ENCODE peak calls at places on chromosomes 3 and 15, in nine cellular contexts. K, Y, S, U, G, V, B, N and L are unnamed samples. For H3K9me3, the result is how much of the 10 kb centered on the place peaks cover.

GRCh38 chr15:61038387-61038786 is 190.7 kb downstream of the RORA start:
- DNase-seq in K (no peak), Y (no peak), S (peak), U (no peak), G (no peak), V (no peak), B (no peak), N (no peak), L (no peak)

GRCh38 chr3:120753831-120754230 is 11.3 kb downstream of the GTF2E1 start:
- DNase-seq in K (no peak), Y (no peak), S (peak), U (no peak), G (no peak), V (no peak), B (no peak), N (no peak), L (no peak)

GRCh38 chr3:196650740-196651311 is 11.3 kb downstream of the NRROS start:
- DNase-seq in K (no peak), Y (no peak), S (peak), U (no peak), G (no peak), V (no peak), B (peak), N (peak), L (no peak)

GRCh38 chr15:39347453-39347852 is 233.4 kb upstream of the THBS1 start:
- DNase-seq in K (no peak), Y (no peak), S (no peak), U (no peak), G (no peak), V (no peak), B (no peak), N (no peak), L (no peak)

GRCh38 chr3:65402597-65402996 is 636.1 kb downstream of the MAGI1 start:
- DNase-seq in K (peak), Y (no peak), S (peak), U (no peak), G (no peak), V (no peak), B (no peak), N (no peak), L (no peak)

GRCh38 chr15:73694419-73694818 is 10.2 kb downstream of the CD276 start:
- DNase-seq in K (no peak), Y (no peak), S (peak), U (no peak), G (no peak), V (no peak), B (no peak), N (no peak), L (no peak)

GRCh38 chr3:10732292-10732691 is 83.7 kb upstream of the SLC6A11 start:
- DNase-seq in K (no peak), Y (no peak), S (no peak), U (no peak), G (no peak), V (no peak), B (no peak), N (no peak), L (no peak)

GRCh38 chr3:171811913-171812321 is 1.6 kb upstream of the PLD1 start:
- DNase-seq in K (no peak), Y (no peak), S (peak), U (no peak), G (no peak), V (no peak), B (no peak), N (no peak), L (no peak)

GRCh38 chr3:168889666-168890065 is 773.8 kb downstream of the MECOM start:
- DNase-seq in K (no peak), Y (no peak), S (no peak), U (no peak), G (peak), V (no peak), B (no peak), N (no peak), L (no peak)

GRCh38 chr3:30426319-30426993 is 179.9 kb upstream of the TGFBR2 start:
- DNase-seq in K (no peak), Y (no peak), S (peak), U (no peak), G (no peak), V (no peak), B (peak), N (no peak), L (no peak)

GRCh38 chr3:94234177-94234788 is 171.4 kb downstream of the NSUN3 start:
- DNase-seq in K (no peak), Y (no peak), S (peak), U (no peak), G (no peak), V (no peak), B (no peak), N (peak), L (no peak)

GRCh38 chr15:42367041-42367440 is 7.7 kb downstream of the CAPN3 start:
- DNase-seq in K (no peak), Y (no peak), S (peak), U (no peak), G (no peak), V (no peak), B (no peak), N (no peak), L (no peak)

GRCh38 chr15:62472616-62473299 is 307.7 kb upstream of the C2CD4B start:
- DNase-seq in K (no peak), Y (no peak), S (peak), U (no peak), G (no peak), V (no peak), B (peak), N (no peak), L (no peak)

GRCh38 chr3:124845406-124845805 is 41.8 kb downstream of the ITGB5 start:
- DNase-seq in K (no peak), Y (no peak), S (peak), U (no peak), G (no peak), V (no peak), B (no peak), N (no peak), L (peak)

GRCh38 chr3:124963755-124964154 is 29.2 kb upstream of the MUC13 start:
- DNase-seq in K (no peak), Y (no peak), S (no peak), U (no peak), G (no peak), V (no peak), B (no peak), N (no peak), L (peak)

GRCh38 chr15:53869806-53870073 is 108.5 kb upstream of the UNC13C start:
- DNase-seq in K (no peak), Y (no peak), S (no peak), U (no peak), G (no peak), V (no peak), B (no peak), N (no peak), L (no peak)

GRCh38 chr3:136247436-136247835 is 2.7 kb upstream of the PCCB start:
- DNase-seq in K (no peak), Y (no peak), S (no peak), U (no peak), G (peak), V (no peak), B (no peak), N (no peak), L (no peak)

GRCh38 chr3:81465510-81465909 is 295.9 kb downstream of the GBE1 start:
- DNase-seq in K (no peak), Y (no peak), S (no peak), U (no peak), G (no peak), V (no peak), B (no peak), N (no peak), L (no peak)

GRCh38 chr15:45030743-45031142 is 7.7 kb downstream of the SORD start:
- DNase-seq in K (no peak), Y (no peak), S (no peak), U (no peak), G (no peak), V (no peak), B (no peak), N (no peak), L (no peak)

GRCh38 chr3:150925751-150926201 is 20.5 kb upstream of the MINDY4B start:
- DNase-seq in K (no peak), Y (peak), S (peak), U (peak), G (peak), V (peak), B (peak), N (peak), L (peak)

GRCh38 chr3:140822381-140823047 is 119.1 kb upstream of the SLC25A36 start:
- DNase-seq in K (no peak), Y (no peak), S (no peak), U (no peak), G (no peak), V (no peak), B (no peak), N (no peak), L (no peak)

GRCh38 chr3:116614795-116615362 is 94.7 kb upstream of the TUSC7 start:
- DNase-seq in K (no peak), Y (no peak), S (peak), U (no peak), G (no peak), V (no peak), B (no peak), N (peak), L (no peak)

GRCh38 chr3:50303038-50303815 is at the start of gene HYAL1:
- DNase-seq in K (no peak), Y (peak), S (no peak), U (no peak), G (peak), V (no peak), B (peak), N (no peak), L (no peak)

GRCh38 chr15:75573001-75573400 is 6.1 kb downstream of the PTPN9 start:
- DNase-seq in K (no peak), Y (no peak), S (peak), U (no peak), G (no peak), V (no peak), B (no peak), N (no peak), L (no peak)

GRCh38 chr3:111080357-111080937 is 8.8 kb downstream of the NECTIN3 start:
- DNase-seq in K (no peak), Y (no peak), S (peak), U (no peak), G (no peak), V (no peak), B (no peak), N (peak), L (no peak)

GRCh38 chr15:68479406-68479805 is 47.4 kb upstream of the ITGA11 start:
- DNase-seq in K (no peak), Y (no peak), S (peak), U (no peak), G (no peak), V (no peak), B (no peak), N (no peak), L (no peak)

GRCh38 chr3:47782538-47783308 is 1.0 kb upstream of the SMARCC1 start:
- DNase-seq in K (no peak), Y (no peak), S (no peak), U (no peak), G (no peak), V (no peak), B (no peak), N (no peak), L (no peak)

GRCh38 chr3:10554236-10554611 is 48.8 kb upstream of the ATP2B2 start:
- DNase-seq in K (no peak), Y (no peak), S (no peak), U (no peak), G (no peak), V (no peak), B (no peak), N (no peak), L (no peak)

GRCh38 chr3:42149537-42150426 is 58.6 kb downstream of the TRAK1 start:
- DNase-seq in K (no peak), Y (peak), S (no peak), U (no peak), G (no peak), V (no peak), B (no peak), N (no peak), L (no peak)

GRCh38 chr3:70726096-70726745 is 413.8 kb upstream of the MDFIC2 start:
- DNase-seq in K (no peak), Y (no peak), S (no peak), U (no peak), G (no peak), V (no peak), B (no peak), N (no peak), L (no peak)

GRCh38 chr3:133937061-133937686 is 41.5 kb upstream of the RAB6B start:
- DNase-seq in K (no peak), Y (no peak), S (no peak), U (no peak), G (peak), V (no peak), B (no peak), N (no peak), L (peak)

GRCh38 chr3:40996382-40996781 is 202.9 kb upstream of the CTNNB1 start:
- DNase-seq in K (no peak), Y (no peak), S (no peak), U (no peak), G (peak), V (no peak), B (no peak), N (no peak), L (no peak)

GRCh38 chr3:181755959-181756358 is 44.2 kb downstream of the SOX2 start:
- DNase-seq in K (no peak), Y (no peak), S (no peak), U (no peak), G (no peak), V (no peak), B (no peak), N (no peak), L (no peak)

DNA sequence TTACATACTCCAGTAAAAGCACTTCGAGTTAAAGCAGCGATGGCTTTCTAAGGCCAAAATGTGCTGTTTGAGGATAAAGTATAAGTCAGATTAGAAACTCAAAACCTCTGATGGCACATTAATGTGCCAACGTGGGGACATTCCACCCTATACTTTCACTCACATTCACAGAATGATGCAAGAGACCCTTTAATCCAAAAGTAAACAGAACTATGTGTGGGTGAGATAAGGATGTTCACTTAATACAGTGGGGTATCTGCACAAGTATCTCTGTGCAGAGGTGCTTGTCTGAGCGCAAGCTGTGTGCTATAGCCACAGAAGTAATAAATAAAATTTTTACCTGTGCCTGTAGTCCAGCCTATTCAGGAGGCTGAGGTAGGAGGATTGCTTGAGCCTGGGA is 100.3 kb upstream of the CHL1 start:
- DNase-seq in K (no peak), Y (no peak), S (no peak), U (no peak), G (no peak), V (no peak), B (no peak), N (no peak), L (no peak)
- H3K9me3 ChIP-seq in K (under half), Y (under half), S (under half), U (under half), G (under half), V (under half), B (under half), N (under half), L (under half)

DNA sequence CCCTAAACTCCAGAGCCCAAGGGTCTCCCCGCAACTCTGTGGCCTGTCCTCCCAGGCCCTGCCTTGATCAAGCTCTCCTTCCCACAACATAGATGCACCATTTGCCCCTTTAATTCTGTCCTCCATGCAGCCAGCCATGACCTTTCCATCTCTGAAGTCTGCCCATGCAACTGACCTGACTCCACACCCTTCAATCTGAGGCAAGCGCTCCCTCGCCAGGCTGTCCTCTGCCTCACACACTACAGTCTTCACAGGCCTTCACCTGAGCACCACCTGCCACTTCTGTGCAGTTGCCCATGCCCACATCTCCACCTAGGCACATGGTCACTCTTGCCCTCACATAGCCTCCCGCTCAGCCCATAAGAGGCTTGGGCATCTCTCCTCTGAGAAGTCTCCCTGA is 244.0 kb downstream of the OCA2 start:
- DNase-seq in K (no peak), Y (no peak), S (no peak), U (no peak), G (no peak), V (no peak), B (no peak), N (no peak), L (no peak)
- H3K9me3 ChIP-seq in K (under half), Y (half or more), S (under half), U (under half), G (under half), V (under half), B (under half), N (under half), L (under half)

GRCh38 chr15:25065876-25066275 is 111.1 kb downstream of the SNRPN start:
- DNase-seq in K (no peak), Y (no peak), S (no peak), U (no peak), G (no peak), V (no peak), B (no peak), N (no peak), L (no peak)
- H3K9me3 ChIP-seq in K (half or more), Y (half or more), S (under half), U (half or more), G (half or more), V (half or more), B (half or more), N (half or more), L (under half)

GRCh38 chr3:75727985-75728384 is 57.4 kb downstream of the ZNF717 start:
- DNase-seq in K (no peak), Y (no peak), S (no peak), U (no peak), G (no peak), V (no peak), B (no peak), N (no peak), L (no peak)
- H3K9me3 ChIP-seq in K (half or more), Y (half or more), S (under half), U (half or more), G (half or more), V (under half), B (half or more), N (under half), L (half or more)

DNA sequence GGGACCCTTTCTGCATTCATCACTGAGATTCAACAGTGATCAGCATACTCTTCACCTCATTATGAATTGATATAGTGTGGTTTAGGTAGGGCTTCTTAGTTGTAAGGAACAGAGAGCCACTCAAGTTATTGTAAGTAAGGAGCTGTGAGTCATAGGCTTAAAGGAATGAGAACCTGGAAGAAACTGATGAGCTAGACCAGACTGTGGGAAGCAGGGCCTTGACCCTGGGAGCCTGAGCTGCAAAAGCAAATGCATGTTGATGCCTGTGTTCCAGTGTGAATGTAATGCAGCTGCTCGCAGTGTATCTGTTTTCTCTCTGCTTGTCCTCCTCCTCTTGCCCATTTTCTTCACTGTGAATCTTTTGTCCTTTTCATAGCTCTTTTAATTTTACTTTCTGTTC is 13.6 kb downstream of the ZKSCAN7 start:
- DNase-seq in K (no peak), Y (no peak), S (peak), U (no peak), G (no peak), V (no peak), B (no peak), N (no peak), L (no peak)
- H3K9me3 ChIP-seq in K (under half), Y (under half), S (under half), U (under half), G (under half), V (under half), B (under half), N (under half), L (under half)

GRCh38 chr15:87851497-87851896 is 405.0 kb downstream of the NTRK3 start:
- DNase-seq in K (no peak), Y (no peak), S (no peak), U (no peak), G (no peak), V (no peak), B (peak), N (no peak), L (no peak)
- H3K9me3 ChIP-seq in K (under half), Y (under half), S (under half), U (under half), G (under half), V (under half), B (under half), N (under half), L (under half)

GRCh38 chr15:25072857-25073476 is 118.2 kb downstream of the SNRPN start:
- DNase-seq in K (no peak), Y (no peak), S (no peak), U (no peak), G (no peak), V (no peak), B (no peak), N (no peak), L (no peak)
- H3K9me3 ChIP-seq in K (half or more), Y (half or more), S (under half), U (half or more), G (half or more), V (half or more), B (half or more), N (half or more), L (half or more)

GRCh38 chr3:44492496-44492895 is 15.0 kb upstream of the ZNF445 start:
- DNase-seq in K (no peak), Y (no peak), S (no peak), U (no peak), G (no peak), V (no peak), B (no peak), N (no peak), L (no peak)
- H3K9me3 ChIP-seq in K (under half), Y (half or more), S (under half), U (half or more), G (under half), V (under half), B (half or more), N (half or more), L (under half)

GRCh38 chr15:26738996-26739395 is 33.9 kb downstream of the GABRB3 start:
- DNase-seq in K (no peak), Y (no peak), S (no peak), U (no peak), G (no peak), V (no peak), B (no peak), N (no peak), L (no peak)
- H3K9me3 ChIP-seq in K (under half), Y (half or more), S (under half), U (under half), G (under half), V (under half), B (under half), N (under half), L (under half)

GRCh38 chr3:147411777-147412176 is 2.6 kb downstream of the ZIC1 start:
- DNase-seq in K (no peak), Y (no peak), S (peak), U (no peak), G (no peak), V (no peak), B (no peak), N (no peak), L (no peak)

GRCh38 chr3:147410518-147411234 is 1.5 kb downstream of the ZIC1 start:
- DNase-seq in K (no peak), Y (no peak), S (peak), U (no peak), G (peak), V (no peak), B (no peak), N (no peak), L (no peak)

GRCh38 chr3:147411235-147411607 is 2.1 kb downstream of the ZIC1 start:
- DNase-seq in K (no peak), Y (no peak), S (peak), U (no peak), G (no peak), V (no peak), B (no peak), N (no peak), L (no peak)

GRCh38 chr3:147409143-147410121 is at the start of gene ZIC1:
- DNase-seq in K (no peak), Y (no peak), S (peak), U (no peak), G (peak), V (no peak), B (no peak), N (no peak), L (no peak)

DNA sequence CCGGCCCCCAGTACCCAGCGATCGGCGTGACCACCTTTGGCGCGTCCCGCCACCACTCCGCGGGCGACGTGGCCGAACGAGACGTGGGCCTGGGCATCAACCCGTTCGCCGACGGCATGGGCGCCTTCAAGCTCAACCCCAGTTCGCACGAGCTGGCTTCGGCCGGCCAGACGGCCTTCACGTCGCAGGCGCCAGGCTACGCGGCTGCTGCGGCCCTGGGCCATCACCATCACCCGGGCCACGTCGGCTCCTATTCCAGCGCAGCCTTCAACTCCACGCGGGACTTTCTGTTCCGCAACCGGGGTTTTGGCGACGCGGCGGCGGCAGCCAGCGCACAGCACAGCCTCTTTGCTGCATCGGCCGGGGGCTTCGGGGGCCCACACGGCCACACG is 957 bp downstream of the ZIC1 start:
- DNase-seq in K (no peak), Y (no peak), S (peak), U (no peak), G (no peak), V (no peak), B (no peak), N (no peak), L (no peak)
- H3K9me3 ChIP-seq in K (under half), Y (under half), S (under half), U (under half), G (under half), V (under half), B (under half), N (under half), L (under half)